ENCODE peak calls at places on chromosomes 16 and 17, in four cellular contexts. Q is K562, K is HepG2, W is GM12878. O is an unnamed sample.

GRCh38 chr17:75542728-75543336 is 17.3 kb downstream of the LLGL2 start:
- DNase-seq in Q (no peak), K (no peak), W (no peak), O (no peak)

GRCh38 chr17:68019336-68019674 is 16.2 kb upstream of the KPNA2 start:
- DNase-seq in W (no peak), Q (peak; percentile 17), K (no peak), O (no peak)

GRCh38 chr17:5702951-5703510 is 118.7 kb upstream of the NLRP1 start:
- DNase-seq in W (no peak), K (no peak), Q (no peak), O (no peak)

GRCh38 chr17:43356999-43357398 is 41.8 kb upstream of the ARL4D start:
- DNase-seq in Q (no peak), K (no peak), W (no peak), O (no peak)

GRCh38 chr16:29770250-29770929 is 7.7 kb upstream of the ZG16 start:
- DNase-seq in Q (no peak), W (no peak), K (no peak), O (no peak)

GRCh38 chr17:81481815-81482505 is 30.6 kb downstream of the ACTG1 start:
- DNase-seq in K (no peak), W (no peak), Q (no peak), O (no peak)

GRCh38 chr16:69865701-69866100 is 85.4 kb upstream of the CLEC18A start:
- DNase-seq in W (no peak), K (peak; percentile 24), Q (peak; percentile 47), O (no peak)

GRCh38 chr16:4373909-4374742 is 2.5 kb downstream of the VASN start:
- DNase-seq in Q (peak; percentile 63), W (no peak), K (no peak), O (peak; percentile 68)

GRCh38 chr17:79581306-79581932 is 29.4 kb downstream of the RBFOX3 start:
- DNase-seq in K (no peak), W (no peak), Q (no peak), O (no peak)

GRCh38 chr17:8754890-8755289 is 3.5 kb downstream of the SPDYE4 start:
- DNase-seq in W (no peak), K (no peak), Q (no peak), O (no peak)

GRCh38 chr16:62066747-62067146 is 30.5 kb upstream of the CDH8 start:
- DNase-seq in Q (no peak), W (no peak), K (no peak), O (no peak)

GRCh38 chr17:39812466-39812865 is 51.6 kb downstream of the IKZF3 start:
- DNase-seq in Q (no peak), K (no peak), W (no peak), O (no peak)

GRCh38 chr16:47905771-47906170 is 250.0 kb downstream of the ABCC12 start:
- DNase-seq in K (no peak), Q (no peak), W (no peak), O (no peak)

GRCh38 chr16:23869052-23869451 is 33.3 kb downstream of the PRKCB start:
- DNase-seq in W (no peak), Q (no peak), K (no peak), O (no peak)

GRCh38 chr16:56911771-56912541 is 20.0 kb upstream of the HERPUD1 start:
- DNase-seq in Q (no peak), K (no peak), W (peak; percentile 72), O (no peak)

GRCh38 chr17:49842846-49843245 is 5.0 kb downstream of the TAC4 start:
- DNase-seq in W (no peak), Q (no peak), K (no peak), O (no peak)

DNA sequence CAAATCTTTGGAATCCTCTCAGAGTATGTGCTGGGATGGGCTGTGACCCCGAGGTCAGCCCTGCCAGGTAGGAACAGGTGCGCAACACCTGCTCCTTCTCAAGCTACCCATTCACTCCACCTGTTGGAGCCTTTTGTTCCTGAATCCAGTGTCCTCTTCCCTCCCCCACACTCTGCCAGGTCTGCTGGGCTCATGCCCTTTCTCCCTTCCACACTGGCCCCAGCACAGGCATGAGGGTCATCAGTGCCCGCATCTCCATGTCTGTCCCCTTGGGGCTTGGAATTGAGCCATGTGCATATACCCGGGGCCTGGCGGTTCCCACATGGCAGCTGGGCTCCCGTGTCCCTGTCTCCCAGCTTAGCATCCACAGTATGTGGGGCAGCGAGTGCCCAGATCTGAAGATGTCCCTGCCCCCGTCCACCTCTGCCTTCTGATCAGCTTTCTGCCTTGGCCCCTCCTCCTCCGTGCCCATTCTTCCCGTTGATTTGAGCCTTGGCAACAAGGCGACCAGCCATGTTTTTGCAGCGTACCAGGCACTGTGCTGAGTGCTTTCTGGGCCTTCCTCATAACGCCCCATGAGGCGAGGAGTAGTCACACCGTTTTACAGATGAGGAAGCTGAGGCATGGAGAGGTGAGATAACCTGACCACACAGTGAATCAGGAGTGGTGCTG is 102.2 kb downstream of the RAP1GAP2 start:
- DNase-seq in K (no peak), Q (no peak), W (no peak), O (no peak)
- TF ChIP-seq TCF7 in K (no peak), Q (no peak), W (no peak), O (no peak)

DNA sequence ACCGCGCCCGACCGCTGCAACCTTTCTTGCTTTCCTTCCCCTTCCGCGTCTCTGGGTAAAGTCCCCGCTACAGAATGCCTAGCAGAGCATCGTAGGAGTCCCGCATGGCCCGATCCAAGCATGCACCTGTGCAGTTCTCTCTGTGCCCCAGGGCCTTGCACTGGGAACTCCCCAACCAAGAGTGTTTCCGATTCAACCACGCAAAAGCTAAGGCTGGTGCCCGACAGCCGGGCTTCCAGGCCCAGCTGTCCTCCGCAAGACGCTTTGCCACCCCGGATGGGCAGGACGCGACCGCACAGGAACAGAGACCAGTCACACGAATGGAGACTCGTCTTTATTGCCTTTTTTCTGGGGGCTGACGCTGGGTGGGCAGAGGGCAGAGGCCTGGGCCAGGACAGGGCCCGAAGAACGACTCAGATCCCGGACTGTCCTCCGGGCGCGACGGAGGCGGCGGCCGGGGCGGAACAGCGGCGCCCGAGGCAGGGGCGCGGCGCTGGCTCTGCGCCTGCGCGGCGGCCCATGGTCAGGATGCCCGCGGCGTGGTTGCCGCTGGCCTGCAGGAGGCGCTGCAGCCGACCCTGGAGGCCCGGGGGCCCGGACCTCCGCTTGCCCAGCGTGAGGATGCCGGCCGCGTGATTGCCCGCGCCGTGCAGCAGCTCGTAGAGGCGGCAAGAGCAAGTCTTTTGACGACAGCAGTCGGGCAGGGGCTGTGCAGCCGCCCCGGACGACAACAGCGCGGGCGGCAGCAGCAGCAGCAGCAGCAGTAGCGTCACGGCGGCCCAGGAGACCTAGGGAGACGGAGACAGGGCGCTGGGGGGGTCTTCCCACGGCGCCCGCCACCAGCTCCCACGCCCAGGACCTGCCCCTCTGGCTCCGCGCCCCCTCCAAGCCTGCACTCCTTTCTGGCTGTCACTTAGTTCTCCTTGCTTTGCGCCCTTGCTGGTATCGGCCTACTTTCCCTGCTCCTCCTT is 1.2 kb downstream of the HCRT start:
- DNase-seq in K (peak; percentile 70), W (peak; percentile 23), Q (peak; percentile 97), O (peak; percentile 88)
- TF ChIP-seq TCF7 in K (no peak), W (no peak), Q (no peak), O (peak; percentile 91)

GRCh38 chr17:59827721-59828477 is 64.8 kb downstream of the TUBD1 start:
- DNase-seq in K (no peak), Q (no peak), W (no peak), O (no peak)
- TF ChIP-seq TCF7 in K (no peak), Q (no peak), W (no peak), O (no peak)

DNA sequence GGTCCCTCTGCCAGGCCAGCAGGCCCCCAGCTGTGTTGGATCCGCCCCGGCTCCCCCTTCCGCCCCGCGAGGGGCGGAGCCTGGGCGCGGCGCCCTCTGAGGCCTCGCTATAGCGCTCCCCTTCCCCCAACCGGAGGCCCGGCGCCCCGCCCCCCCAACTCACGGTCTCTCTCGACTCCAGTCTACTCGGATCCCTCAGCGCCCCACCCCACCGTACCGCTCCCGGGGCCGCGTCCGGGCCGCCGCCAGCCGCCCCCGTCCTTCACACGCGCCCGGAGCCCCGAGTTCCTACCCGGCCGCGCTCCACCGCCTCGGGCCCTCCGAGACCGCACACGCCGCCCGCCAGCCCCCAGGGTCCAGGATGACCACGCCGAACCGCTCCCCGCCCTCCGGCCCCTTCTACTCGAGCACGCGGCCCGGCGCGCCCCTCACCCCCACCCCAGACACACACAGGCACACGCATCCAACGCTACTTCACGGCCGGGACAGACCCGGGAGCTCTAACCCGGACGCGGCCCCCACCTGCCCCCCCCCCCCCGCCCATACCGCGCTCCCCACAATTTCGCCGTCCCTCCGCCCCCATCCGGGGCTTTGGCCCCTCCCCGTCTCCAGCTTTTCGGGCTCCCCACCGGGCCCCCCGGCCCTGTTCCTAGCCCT is 1.4 kb downstream of the PHF23 start:
- DNase-seq in Q (peak; percentile 62), W (no peak), K (peak; percentile 68), O (peak; percentile 89)
- TF ChIP-seq TCF7 in Q (no peak), W (no peak), K (no peak), O (no peak)

GRCh38 chr16:67673712-67674580 is 7.3 kb downstream of the C16orf86 start:
- DNase-seq in K (no peak), Q (no peak), W (no peak), O (no peak)
- TF ChIP-seq TCF7 in K (no peak), Q (no peak), W (no peak), O (no peak)

DNA sequence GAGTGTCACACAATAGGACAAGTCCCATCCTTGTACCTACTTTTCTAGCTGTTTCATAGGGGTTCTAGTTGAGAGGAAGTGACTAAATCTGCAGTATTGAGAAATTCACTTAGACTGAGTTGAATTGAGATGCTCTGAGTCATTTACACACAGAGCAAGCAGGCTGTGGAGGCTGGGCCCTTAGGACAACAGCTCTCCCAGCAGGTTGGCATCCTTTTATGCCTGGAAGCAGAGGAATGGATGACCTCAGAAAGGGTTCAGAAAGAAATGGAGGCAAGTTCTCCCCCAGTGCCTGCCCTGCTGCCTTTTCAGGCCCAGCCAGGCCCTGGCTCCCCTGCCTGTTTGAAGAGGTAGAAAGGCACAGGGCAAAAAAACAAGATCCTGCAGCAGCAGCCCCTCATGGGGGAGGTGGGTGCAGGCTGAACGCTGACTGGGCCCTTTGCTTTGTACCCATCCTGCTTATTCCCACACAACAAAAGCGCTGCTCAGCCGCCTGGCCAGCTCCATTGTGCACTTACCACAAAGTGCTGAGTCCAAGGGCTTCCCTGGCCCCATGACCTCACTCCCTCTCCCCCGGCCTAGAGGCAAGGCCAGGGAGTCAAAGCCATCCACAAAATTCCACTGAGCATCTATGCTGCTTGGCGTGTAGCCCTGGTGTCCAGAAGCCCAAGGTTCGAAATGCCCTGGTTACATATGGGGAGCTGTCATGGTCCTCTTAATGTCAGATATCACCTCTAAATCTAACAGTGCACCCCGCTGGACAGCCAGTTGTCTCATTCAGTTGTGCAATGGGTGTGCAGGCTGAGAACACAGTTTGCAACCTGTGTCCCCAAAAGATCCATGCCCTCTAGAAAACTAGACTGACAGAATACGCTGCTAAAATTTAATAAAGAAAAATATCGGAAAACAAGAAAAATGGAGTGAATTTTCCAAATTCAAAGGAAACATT is 5.4 kb upstream of the CRYBA1 start:
- DNase-seq in K (peak; percentile 83), Q (no peak), W (no peak), O (peak; percentile 24)
- TF ChIP-seq TCF7 in K (no peak), Q (no peak), W (no peak), O (no peak)

GRCh38 chr17:36755586-36755985 is 154.2 kb downstream of the MRM1 start:
- DNase-seq in W (no peak), Q (peak; percentile 55), K (peak; percentile 20), O (peak; percentile 77)
- TF ChIP-seq TCF7 in W (no peak), Q (no peak), K (no peak), O (no peak)

DNA sequence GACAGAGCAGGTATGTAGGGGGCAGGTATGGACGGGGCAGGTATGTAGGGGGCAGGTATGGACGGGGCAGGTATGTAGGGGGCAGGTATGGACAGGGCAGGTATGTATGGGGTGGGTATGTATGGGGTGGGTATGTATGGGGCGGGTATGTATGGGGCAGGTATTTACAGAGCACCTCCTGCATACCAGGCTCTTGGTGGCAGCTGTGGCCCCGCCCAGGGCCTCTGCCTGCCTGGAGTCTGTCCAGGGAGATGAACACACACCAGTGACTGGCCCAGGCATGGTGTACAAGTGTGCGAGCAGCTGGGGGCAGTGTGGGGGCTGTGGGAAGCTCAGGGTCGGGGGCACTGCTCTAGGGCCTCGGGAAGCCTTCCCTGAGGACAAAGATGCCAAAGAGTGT is 4.4 kb downstream of the RPL3L start:
- DNase-seq in Q (no peak), K (no peak), W (no peak), O (no peak)
- TF ChIP-seq TCF7 in Q (no peak), K (no peak), W (no peak), O (no peak)